ENCODE peak calls at places on chromosomes 5 and 9, in seven cellular contexts. X, O, B, A, U, C and Y are unnamed samples.

GRCh38 chr5:65483474-65484346 is 2.0 kb upstream of the ADAMTS6 start:
- DNase-seq in U (peak; percentile 77), X (no peak), A (peak; percentile 75), B (peak; percentile 79), O (peak; percentile 43), C (peak; percentile 61), Y (peak; percentile 52)

GRCh38 chr5:54867310-54867944 is 118.0 kb downstream of the ESM1 start:
- DNase-seq in O (peak; percentile 52), U (peak; percentile 77), C (no peak), X (no peak), A (peak; percentile 78), B (peak; percentile 48), Y (peak; percentile 38)

GRCh38 chr9:134076644-134077043 is 8.8 kb upstream of the BRD3 start:
- DNase-seq in U (no peak), B (no peak), X (no peak), C (no peak), O (no peak), A (no peak), Y (no peak)

GRCh38 chr5:2691530-2691929 is 59.9 kb downstream of the IRX2 start:
- DNase-seq in O (no peak), C (no peak), X (no peak), A (no peak), U (no peak), B (no peak), Y (no peak)

GRCh38 chr9:16769291-16769690 is 101.2 kb downstream of the BNC2 start:
- DNase-seq in O (no peak), U (no peak), A (no peak), X (no peak), C (no peak), B (no peak), Y (no peak)

GRCh38 chr9:137761032-137761431 is 116.5 kb upstream of the CACNA1B start:
- DNase-seq in C (no peak), U (no peak), A (no peak), B (no peak), X (no peak), O (no peak), Y (no peak)

GRCh38 chr5:50553560-50553984 is 112.5 kb upstream of the EMB start:
- DNase-seq in X (no peak), O (peak; percentile 7), U (peak; percentile 23), B (peak; percentile 22), C (no peak), A (no peak), Y (no peak)

GRCh38 chr5:82470185-82470584 is 192.0 kb upstream of the RPS23 start:
- DNase-seq in U (peak; percentile 24), X (no peak), O (no peak), C (no peak), A (no peak), B (no peak), Y (no peak)

GRCh38 chr5:74017786-74018211 is 391.8 kb downstream of the ARHGEF28 start:
- DNase-seq in A (no peak), U (no peak), O (no peak), C (peak; percentile 18), X (peak; percentile 13), B (peak; percentile 85), Y (peak; percentile 73)

GRCh38 chr5:74625742-74626241 is 14.7 kb downstream of the ENC1 start:
- DNase-seq in C (no peak), B (peak; percentile 94), A (no peak), O (no peak), U (no peak), X (peak; percentile 39), Y (no peak)

GRCh38 chr9:128203842-128204551 is 818 bp downstream of the DNM1 start:
- DNase-seq in X (no peak), C (no peak), A (no peak), U (peak; percentile 51), B (peak; percentile 83), O (peak; percentile 13), Y (no peak)

GRCh38 chr5:147857302-147858129 is 21.0 kb upstream of the SCGB3A2 start:
- DNase-seq in X (peak; percentile 82), B (peak; percentile 83), C (peak; percentile 29), U (peak; percentile 76), A (peak; percentile 79), O (no peak), Y (peak; percentile 47)